ENCODE peak calls at places on chromosomes 12 and 14, in five cellular contexts. Z, W, P, A and I are unnamed samples. For H3K36me3, the result is how much of the 10 kb centered on the place peaks cover.

GRCh38 chr14:100488057-100488456 is 99.2 kb downstream of the BEGAIN start:
- DNase-seq in W (no peak), Z (no peak), P (no peak), A (peak), I (no peak)

GRCh38 chr14:98711453-98711852 is 560.5 kb downstream of the BCL11B start:
- DNase-seq in W (no peak), P (no peak), A (peak), Z (no peak), I (no peak)

GRCh38 chr12:91361864-91362263 is 179.2 kb upstream of the DCN start:
- DNase-seq in A (no peak), W (no peak), P (no peak), Z (no peak), I (no peak)

GRCh38 chr12:39420043-39420442 is 22.9 kb downstream of the KIF21A start:
- DNase-seq in P (no peak), Z (no peak), A (no peak), W (no peak), I (no peak)

GRCh38 chr12:15928345-15928744 is 17.2 kb downstream of the DERA start:
- DNase-seq in A (no peak), W (no peak), Z (no peak), P (no peak), I (no peak)

GRCh38 chr12:13135336-13136178 is 32.1 kb upstream of the GSG1 start:
- DNase-seq in Z (peak), A (no peak), W (no peak), P (peak), I (no peak)

GRCh38 chr12:26524862-26525465 is 308.0 kb downstream of the ITPR2 start:
- DNase-seq in A (peak), W (no peak), P (peak), Z (no peak), I (no peak)

GRCh38 chr12:9615420-9616135 is 7.9 kb upstream of the KLRB1 start:
- DNase-seq in W (no peak), P (no peak), Z (no peak), A (peak), I (no peak)

GRCh38 chr14:105364100-105364708 is 34.1 kb upstream of the TEX22 start:
- DNase-seq in W (no peak), A (peak), P (no peak), Z (peak), I (peak)

GRCh38 chr12:12717586-12718381 is 616 bp downstream of the CDKN1B start:
- DNase-seq in P (peak), W (peak), A (peak), Z (no peak), I (peak)

GRCh38 chr12:71447691-71448660 is 8.4 kb downstream of the LGR5 start:
- DNase-seq in Z (no peak), W (no peak), P (no peak), A (no peak), I (no peak)

GRCh38 chr14:96117101-96117897 is 78.1 kb downstream of the C14orf132 start:
- DNase-seq in Z (no peak), P (no peak), W (no peak), A (no peak), I (peak)

GRCh38 chr14:87837306-87837705 is 155.7 kb downstream of the GALC start:
- DNase-seq in W (no peak), A (no peak), P (no peak), Z (no peak), I (no peak)

GRCh38 chr12:117240356-117240755 is 50.1 kb upstream of the FBXO21 start:
- DNase-seq in Z (no peak), W (no peak), P (peak), A (no peak), I (no peak)

GRCh38 chr12:114691196-114691595 is 7.2 kb upstream of the TBX3 start:
- DNase-seq in P (no peak), A (no peak), Z (no peak), W (peak), I (no peak)

GRCh38 chr12:11598900-11599299 is 50.6 kb upstream of the ETV6 start:
- DNase-seq in W (no peak), P (no peak), Z (no peak), A (no peak), I (no peak)

GRCh38 chr12:16573652-16574077 is 32.3 kb downstream of the LMO3 start:
- DNase-seq in Z (no peak), P (peak), W (peak), A (no peak), I (no peak)

GRCh38 chr12:110244829-110245228 is 36.2 kb upstream of the ATP2A2 start:
- DNase-seq in P (no peak), A (no peak), Z (no peak), W (no peak), I (no peak)

GRCh38 chr14:20460458-20461229 is 590 bp downstream of the PIP4P1 start:
- DNase-seq in A (peak), P (peak), W (peak), Z (peak), I (peak)

GRCh38 chr14:59406454-59407245 is 58.5 kb downstream of the GPR135 start:
- DNase-seq in Z (no peak), A (no peak), P (no peak), W (no peak), I (no peak)

GRCh38 chr12:113007166-113007565 is 28.8 kb downstream of the OAS2 start:
- DNase-seq in W (no peak), Z (no peak), A (no peak), P (no peak), I (no peak)

GRCh38 chr14:103882503-103883262 is 35.3 kb upstream of the PPP1R13B start:
- DNase-seq in P (peak), A (no peak), Z (no peak), W (no peak), I (peak)

GRCh38 chr12:51421266-51421884 is 3.3 kb upstream of the SLC4A8 start:
- DNase-seq in A (peak), Z (peak), W (no peak), P (peak), I (peak)

GRCh38 chr12:110349521-110350151 is 53.9 kb downstream of the ANAPC7 start:
- DNase-seq in W (no peak), P (no peak), Z (no peak), A (no peak), I (no peak)

DNA sequence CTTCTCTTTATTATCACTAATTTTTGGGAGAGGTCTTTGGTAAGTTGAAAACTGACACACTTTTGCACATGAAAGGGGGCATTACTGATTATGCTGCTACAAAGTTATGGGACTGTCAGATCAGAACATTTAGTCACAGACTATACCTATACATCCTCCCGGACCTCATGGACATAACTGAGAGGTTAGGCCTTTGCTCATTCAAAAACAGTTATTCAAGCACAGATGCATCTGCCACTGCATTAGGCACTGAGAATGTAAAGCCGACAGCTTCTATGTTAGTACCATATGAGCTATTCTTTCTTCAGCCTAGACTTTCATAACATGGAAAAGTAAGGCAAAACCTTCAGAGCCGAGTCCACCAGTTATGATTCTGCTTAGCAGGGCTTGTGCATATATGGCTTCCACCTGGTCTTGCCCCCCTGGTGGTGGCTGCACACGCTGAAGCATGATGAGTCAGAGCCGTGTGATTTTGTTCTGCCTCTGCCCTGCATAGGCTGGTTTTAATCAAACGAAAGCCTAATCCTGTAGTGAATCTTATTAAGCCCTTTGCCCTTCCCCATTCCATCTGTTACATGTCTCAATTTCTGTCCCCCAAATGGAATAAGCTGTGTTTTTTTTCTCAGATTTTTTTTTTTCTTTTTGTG is 21.8 kb upstream of the RNU6-8 start:
- DNase-seq in Z (no peak), W (peak), A (peak), P (peak), I (peak)
- TF ChIP-seq CTCF in Z (no peak), W (peak), A (peak), P (peak), I (peak)

GRCh38 chr12:64737539-64737938 is 21.7 kb downstream of the GNS start:
- DNase-seq in Z (no peak), A (peak), P (no peak), W (no peak), I (no peak)
- H3K36me3 ChIP-seq in Z (half or more), A (half or more), P (under half), W (under half), I (under half)

GRCh38 chr14:44505588-44505987 is 1.5 kb downstream of the FSCB start:
- DNase-seq in W (no peak), A (no peak), Z (no peak), P (no peak), I (no peak)
- TF ChIP-seq CTCF in W (no peak), A (peak), Z (no peak), P (no peak), I (no peak)

GRCh38 chr12:131755305-131756113 is 44.6 kb downstream of the SFSWAP start:
- DNase-seq in P (no peak), W (no peak), A (peak), Z (no peak), I (peak)
- H3K36me3 ChIP-seq in P (half or more), W (under half), A (half or more), Z (half or more), I (half or more)

GRCh38 chr12:49138999-49139398 is 7.8 kb upstream of the TUBA1B start:
- DNase-seq in A (no peak), Z (no peak), W (no peak), P (no peak), I (no peak)

GRCh38 chr12:49133590-49133989 is 2.4 kb upstream of the TUBA1B start:
- DNase-seq in Z (no peak), P (no peak), A (no peak), W (no peak), I (no peak)

GRCh38 chr12:49137476-49137875 is 6.3 kb upstream of the TUBA1B start:
- DNase-seq in A (no peak), Z (no peak), W (no peak), P (no peak), I (no peak)

GRCh38 chr12:49133014-49133413 is 1.8 kb upstream of the TUBA1B start:
- DNase-seq in A (no peak), Z (no peak), P (no peak), W (no peak), I (no peak)

DNA sequence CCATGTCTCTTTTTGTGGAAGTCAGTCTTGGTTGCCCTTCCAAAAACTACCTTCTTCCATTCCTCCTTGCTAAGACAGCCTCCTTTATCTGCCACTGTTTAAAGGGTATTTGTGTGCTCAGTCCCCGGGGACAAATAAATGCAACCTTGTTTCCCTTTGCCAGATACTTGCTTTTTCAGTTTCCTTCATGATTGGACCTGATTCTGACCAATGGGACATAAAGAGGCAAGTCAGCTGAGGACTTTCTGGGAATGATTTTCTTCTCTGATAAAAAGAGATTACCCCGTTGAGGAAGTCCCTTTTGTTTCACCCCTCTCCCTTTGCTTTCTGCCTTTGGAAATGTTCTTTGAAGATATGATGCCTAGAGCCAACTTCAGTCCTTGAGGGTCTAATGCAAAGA is 7.4 kb upstream of the TUBA1B start:
- DNase-seq in P (no peak), Z (no peak), A (no peak), W (no peak), I (peak)
- TF ChIP-seq CTCF in P (no peak), Z (no peak), A (no peak), W (no peak), I (no peak)

GRCh38 chr14:50762001-50762930 is 68.7 kb downstream of the NIN start:
- DNase-seq in P (no peak), A (no peak), W (no peak), Z (no peak), I (no peak)
- H3K36me3 ChIP-seq in P (under half), A (half or more), W (under half), Z (half or more), I (under half)

DNA sequence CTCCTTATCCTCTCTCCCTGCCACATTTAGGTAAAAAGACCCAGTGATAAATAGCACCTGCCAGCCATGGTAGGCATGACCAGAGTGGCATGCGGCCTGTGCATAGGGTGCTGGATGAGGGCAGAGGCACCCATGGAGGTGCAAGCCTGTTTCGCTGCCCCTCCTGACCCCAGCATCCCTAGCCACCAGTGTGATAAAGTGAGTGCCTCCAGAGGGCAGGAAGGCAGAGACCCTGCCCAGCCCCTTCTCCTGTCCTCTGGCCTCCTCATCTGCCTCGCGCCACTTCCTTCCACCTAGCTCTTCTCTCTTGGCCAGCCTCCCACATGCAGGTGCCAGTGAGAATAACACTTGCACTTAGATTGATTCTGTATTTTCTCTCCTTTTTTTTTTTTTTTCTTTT is 108.3 kb upstream of the FUT8 start:
- DNase-seq in A (no peak), Z (no peak), W (no peak), P (no peak), I (no peak)
- TF ChIP-seq CTCF in A (no peak), Z (no peak), W (no peak), P (no peak), I (no peak)

GRCh38 chr14:63573579-63573978 is 30.4 kb upstream of the PPP2R5E start:
- DNase-seq in A (no peak), P (no peak), W (no peak), Z (no peak), I (no peak)

GRCh38 chr14:63578300-63578699 is 35.1 kb upstream of the PPP2R5E start:
- DNase-seq in W (no peak), Z (no peak), P (no peak), A (no peak), I (no peak)
- H3K36me3 ChIP-seq in W (under half), Z (under half), P (under half), A (under half), I (under half)

GRCh38 chr12:132703611-132704010 is 7.0 kb upstream of the PGAM5 start:
- DNase-seq in W (no peak), A (no peak), Z (no peak), P (no peak), I (no peak)

GRCh38 chr12:132707241-132707640 is 3.4 kb upstream of the PGAM5 start:
- DNase-seq in Z (no peak), A (no peak), P (no peak), W (no peak), I (no peak)

GRCh38 chr12:132698336-132698735 is 10.9 kb downstream of the PXMP2 start:
- DNase-seq in W (no peak), A (no peak), P (no peak), Z (no peak), I (no peak)

GRCh38 chr12:132700212-132700913 is 10.3 kb upstream of the PGAM5 start:
- DNase-seq in P (no peak), A (no peak), W (no peak), Z (no peak), I (no peak)

GRCh38 chr12:132702640-132703039 is 8.0 kb upstream of the PGAM5 start:
- DNase-seq in P (no peak), W (no peak), Z (no peak), A (no peak), I (no peak)
- TF ChIP-seq CTCF in P (no peak), W (no peak), Z (no peak), A (no peak), I (no peak)